ENCODE peak calls at places on chromosomes 12 and 14, in five cellular contexts. I is tibial nerve, V is kidney epithelial cell, L is GM23338, X is AG04449. Z is an unnamed sample.

GRCh38 chr14:100663528-100664052 is 63.1 kb upstream of the DLK1 start:
- DNase-seq in I (no peak), V (no peak), L (no peak), X (no peak), Z (no peak)

GRCh38 chr12:107515446-107515958 is 170.1 kb upstream of the PWP1 start:
- DNase-seq in I (peak), V (peak), L (peak), X (peak), Z (peak)

GRCh38 chr12:113855998-113856397 is 110.1 kb downstream of the RBM19 start:
- DNase-seq in I (no peak), V (no peak), L (no peak), X (no peak), Z (no peak)

GRCh38 chr14:24334431-24335271 is at the start of gene ADCY4:
- DNase-seq in I (no peak), V (no peak), L (peak), X (no peak), Z (no peak)

GRCh38 chr12:95385646-95386045 is 88.3 kb upstream of the METAP2 start:
- DNase-seq in I (peak), V (no peak), L (no peak), X (no peak), Z (peak)

GRCh38 chr12:19894049-19894448 is 454.8 kb downstream of the AEBP2 start:
- DNase-seq in I (no peak), V (no peak), L (no peak), X (no peak), Z (peak)

GRCh38 chr14:82009076-82009475 is 475.4 kb upstream of the SEL1L start:
- DNase-seq in I (no peak), V (no peak), L (peak), X (no peak), Z (no peak)

GRCh38 chr14:30223385-30223785 is 295.7 kb upstream of the PRKD1 start:
- DNase-seq in I (peak), V (peak), L (no peak), X (no peak), Z (peak)

GRCh38 chr12:124545508-124546418 is 21.6 kb downstream of the NCOR2 start:
- DNase-seq in I (no peak), V (no peak), L (no peak), X (no peak), Z (peak)

GRCh38 chr14:89500303-89500702 is 83.3 kb upstream of the FOXN3 start:
- DNase-seq in I (no peak), V (no peak), L (no peak), X (no peak), Z (no peak)

GRCh38 chr12:94725375-94726168 is 75.2 kb upstream of the TMCC3 start:
- DNase-seq in I (peak), V (no peak), L (peak), X (no peak), Z (peak)

GRCh38 chr12:46933947-46934346 is 108.2 kb upstream of the SLC38A4 start:
- DNase-seq in I (no peak), V (no peak), L (peak), X (no peak), Z (peak)

GRCh38 chr12:121079736-121080272 is 40.8 kb upstream of the OASL start:
- DNase-seq in I (no peak), V (no peak), L (no peak), X (no peak), Z (no peak)

GRCh38 chr12:6730169-6730568 is 6.3 kb downstream of the COPS7A start:
- DNase-seq in I (no peak), V (no peak), L (peak), X (no peak), Z (no peak)
- TF ChIP-seq CTCF in I (no peak), V (no peak), L (no peak), X (no peak), Z (no peak)

GRCh38 chr14:22556021-22556989 is 32.7 kb downstream of the DAD1 start:
- DNase-seq in I (peak), V (peak), L (peak), X (no peak), Z (peak)
- H3K4me3 ChIP-seq in I (no peak), V (no peak), L (peak), X (no peak), Z (no peak)

GRCh38 chr14:70640938-70641547 is 673 bp upstream of the TTC9 start:
- DNase-seq in I (no peak), V (no peak), L (peak), X (no peak), Z (peak)
- TF ChIP-seq CTCF in I (no peak), V (no peak), L (no peak), X (no peak), Z (no peak)

GRCh38 chr12:44875954-44876553 is at the start of gene NELL2:
- DNase-seq in I (no peak), V (no peak), L (peak), X (no peak), Z (peak)
- H3K4me3 ChIP-seq in I (peak), V (peak), L (peak), X (peak), Z (peak)

DNA sequence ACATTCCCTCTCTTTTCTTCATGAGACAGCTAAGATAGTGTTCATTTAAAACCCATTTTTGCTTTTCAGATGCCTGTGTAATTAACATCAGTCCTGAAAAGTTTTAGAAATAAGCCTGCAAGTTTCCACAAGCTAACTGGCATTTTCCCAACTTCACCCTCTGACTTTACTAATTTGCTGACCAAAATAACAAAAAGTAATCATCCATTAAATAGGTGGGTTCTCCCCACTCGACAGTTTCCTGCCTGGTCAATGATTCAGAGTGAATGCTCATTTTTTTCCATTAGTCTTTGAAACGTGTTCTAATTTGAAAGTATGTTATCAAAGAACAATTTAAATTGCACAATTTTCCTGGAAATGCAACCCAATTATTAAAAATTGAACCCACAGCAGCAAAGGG is 23.6 kb downstream of the NELL2 start:
- DNase-seq in I (no peak), V (peak), L (no peak), X (no peak), Z (no peak)
- TF ChIP-seq CTCF in I (no peak), V (no peak), L (no peak), X (no peak), Z (no peak)

GRCh38 chr12:57215668-57216013 is 953 bp upstream of the NXPH4 start:
- DNase-seq in I (no peak), V (no peak), L (no peak), X (no peak), Z (no peak)

GRCh38 chr12:57215065-57215464 is 1.5 kb upstream of the NXPH4 start:
- DNase-seq in I (no peak), V (no peak), L (no peak), X (no peak), Z (no peak)

GRCh38 chr12:57218030-57218853 is 1.6 kb downstream of the NXPH4 start:
- DNase-seq in I (no peak), V (no peak), L (no peak), X (no peak), Z (no peak)

GRCh38 chr12:57216014-57216891 is at the start of gene NXPH4:
- DNase-seq in I (no peak), V (no peak), L (peak), X (no peak), Z (no peak)

DNA sequence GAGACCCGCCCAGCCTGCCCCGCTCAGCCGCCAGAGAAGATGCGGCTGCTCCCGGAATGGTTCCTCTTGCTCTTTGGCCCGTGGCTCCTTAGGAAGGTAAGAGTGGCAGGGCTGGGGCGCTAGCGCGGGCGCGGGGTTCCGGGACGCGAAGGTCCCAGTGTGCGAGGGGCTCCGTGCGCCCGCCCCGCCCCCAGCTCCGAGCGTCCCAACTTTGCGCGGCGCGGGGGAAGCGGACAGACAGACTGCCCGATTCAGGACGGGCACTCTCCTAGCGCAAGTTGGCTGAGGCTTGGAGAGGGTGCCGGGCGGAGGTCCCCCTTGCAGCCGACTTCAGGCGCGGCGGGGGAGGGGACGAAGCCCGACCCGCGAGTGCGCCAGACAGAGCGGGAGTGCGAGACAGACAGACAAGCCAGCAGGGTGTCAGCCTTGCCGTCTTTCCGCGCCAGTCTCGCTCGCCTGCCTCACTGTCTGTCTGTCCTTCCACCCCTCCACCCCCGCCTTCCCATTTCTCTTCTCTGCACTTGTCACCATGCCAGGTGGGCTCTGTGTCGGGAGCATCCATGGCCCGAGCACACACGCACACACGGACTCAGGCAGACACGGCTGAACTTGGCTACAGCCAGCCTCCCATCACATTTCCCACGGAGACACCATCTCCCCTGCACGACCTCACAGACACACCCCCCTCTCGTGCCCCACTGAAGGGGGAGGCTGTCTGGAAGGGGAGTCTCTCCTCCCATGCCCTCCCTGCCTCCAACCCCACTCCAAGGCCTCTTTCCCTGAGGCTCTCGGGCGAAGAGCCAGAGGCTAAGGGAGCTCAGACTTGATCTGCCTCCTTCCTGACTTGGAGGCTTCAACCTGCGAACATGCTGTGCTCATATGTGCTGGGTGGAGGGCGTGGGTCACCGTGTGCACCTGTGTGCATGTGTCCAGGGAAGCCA is 607 bp downstream of the NXPH4 start:
- DNase-seq in I (no peak), V (no peak), L (peak), X (no peak), Z (no peak)
- H3K4me3 ChIP-seq in I (peak), V (peak), L (peak), X (peak), Z (peak)